ENCODE peak calls at places on chromosome 1, in six cellular contexts. C, L, B, D, G and Z are unnamed samples.

GRCh38 chr1:211607752-211608478 is 29.0 kb upstream of the SLC30A1 start:
- DNase-seq in C (no peak), L (no peak), G (no peak), B (no peak), D (no peak), Z (no peak)

GRCh38 chr1:224866940-224867339 is 62.5 kb upstream of the DNAH14 start:
- DNase-seq in G (no peak), C (no peak), L (no peak), B (no peak), D (no peak), Z (no peak)

GRCh38 chr1:60133848-60134247 is 60.3 kb upstream of the C1orf87 start:
- DNase-seq in G (no peak), D (peak; percentile 91), B (no peak), C (no peak), L (peak; percentile 92), Z (no peak)

GRCh38 chr1:30123896-30124295 is 599.5 kb downstream of the MATN1 start:
- DNase-seq in C (no peak), D (no peak), L (no peak), B (no peak), G (no peak), Z (no peak)

GRCh38 chr1:169111472-169111871 is 5.0 kb downstream of the ATP1B1 start:
- DNase-seq in B (no peak), L (no peak), D (no peak), G (no peak), C (no peak), Z (no peak)

GRCh38 chr1:92446546-92446945 is 40.2 kb downstream of the GFI1 start:
- DNase-seq in D (peak; percentile 82), G (no peak), B (no peak), L (peak; percentile 39), C (peak; percentile 42), Z (no peak)

GRCh38 chr1:42934111-42934510 is 24.6 kb downstream of the SLC2A1 start:
- DNase-seq in C (no peak), G (no peak), D (no peak), B (no peak), L (no peak), Z (no peak)

GRCh38 chr1:15459771-15460719 is 3.5 kb downstream of the CELA2A start:
- DNase-seq in D (peak; percentile 32), L (peak; percentile 52), C (peak; percentile 23), G (no peak), B (no peak), Z (peak; percentile 40)

GRCh38 chr1:174160109-174160473 is 771 bp downstream of the RABGAP1L start:
- DNase-seq in C (peak; percentile 63), L (peak; percentile 81), G (no peak), B (no peak), D (peak; percentile 50), Z (no peak)

GRCh38 chr1:209168204-209168603 is 415.3 kb upstream of the CAMK1G start:
- DNase-seq in D (peak; percentile 74), C (no peak), G (no peak), B (no peak), L (peak; percentile 22), Z (no peak)

GRCh38 chr1:56904706-56905105 is 50.1 kb downstream of the C8A start:
- DNase-seq in L (peak; percentile 21), D (peak; percentile 55), G (no peak), C (no peak), B (no peak), Z (no peak)

GRCh38 chr1:169113613-169114119 is 7.2 kb downstream of the ATP1B1 start:
- DNase-seq in B (no peak), L (peak; percentile 90), C (peak; percentile 92), G (peak; percentile 91), D (peak; percentile 98), Z (peak; percentile 71)

GRCh38 chr1:9882296-9882944 is 27.6 kb downstream of the CTNNBIP1 start:
- DNase-seq in B (no peak), C (no peak), L (no peak), G (no peak), D (no peak), Z (no peak)

GRCh38 chr1:94929816-94930215 is 2.9 kb upstream of the CNN3 start:
- DNase-seq in D (no peak), C (no peak), B (no peak), L (no peak), G (no peak), Z (no peak)

GRCh38 chr1:211356723-211357418 is 30.2 kb downstream of the TRAF5 start:
- DNase-seq in L (peak; percentile 93), D (peak; percentile 85), G (no peak), B (no peak), C (no peak), Z (no peak)

GRCh38 chr1:52658795-52659194 is 25.8 kb downstream of the SHISAL2A start:
- DNase-seq in C (peak; percentile 28), G (no peak), L (no peak), B (no peak), D (no peak), Z (peak; percentile 48)

GRCh38 chr1:100076744-100077143 is 56.0 kb downstream of the SASS6 start:
- DNase-seq in G (no peak), L (no peak), B (no peak), D (no peak), C (no peak), Z (no peak)

GRCh38 chr1:109986054-109986444 is 1.5 kb downstream of the AHCYL1 start:
- DNase-seq in C (no peak), L (no peak), B (no peak), D (no peak), G (no peak), Z (no peak)

GRCh38 chr1:109984456-109985250 is at the start of gene AHCYL1:
- DNase-seq in B (peak; percentile 99), D (peak; percentile 98), L (peak; percentile 100), C (peak; percentile 99), G (peak; percentile 94), Z (peak; percentile 98)

GRCh38 chr1:109983380-109984189 is 980 bp upstream of the AHCYL1 start:
- DNase-seq in L (no peak), C (no peak), G (no peak), B (no peak), D (no peak), Z (peak; percentile 38)

GRCh38 chr1:109984190-109984455 is 442 bp upstream of the AHCYL1 start:
- DNase-seq in D (peak; percentile 47), G (no peak), C (peak; percentile 18), B (no peak), L (peak; percentile 71), Z (no peak)

DNA sequence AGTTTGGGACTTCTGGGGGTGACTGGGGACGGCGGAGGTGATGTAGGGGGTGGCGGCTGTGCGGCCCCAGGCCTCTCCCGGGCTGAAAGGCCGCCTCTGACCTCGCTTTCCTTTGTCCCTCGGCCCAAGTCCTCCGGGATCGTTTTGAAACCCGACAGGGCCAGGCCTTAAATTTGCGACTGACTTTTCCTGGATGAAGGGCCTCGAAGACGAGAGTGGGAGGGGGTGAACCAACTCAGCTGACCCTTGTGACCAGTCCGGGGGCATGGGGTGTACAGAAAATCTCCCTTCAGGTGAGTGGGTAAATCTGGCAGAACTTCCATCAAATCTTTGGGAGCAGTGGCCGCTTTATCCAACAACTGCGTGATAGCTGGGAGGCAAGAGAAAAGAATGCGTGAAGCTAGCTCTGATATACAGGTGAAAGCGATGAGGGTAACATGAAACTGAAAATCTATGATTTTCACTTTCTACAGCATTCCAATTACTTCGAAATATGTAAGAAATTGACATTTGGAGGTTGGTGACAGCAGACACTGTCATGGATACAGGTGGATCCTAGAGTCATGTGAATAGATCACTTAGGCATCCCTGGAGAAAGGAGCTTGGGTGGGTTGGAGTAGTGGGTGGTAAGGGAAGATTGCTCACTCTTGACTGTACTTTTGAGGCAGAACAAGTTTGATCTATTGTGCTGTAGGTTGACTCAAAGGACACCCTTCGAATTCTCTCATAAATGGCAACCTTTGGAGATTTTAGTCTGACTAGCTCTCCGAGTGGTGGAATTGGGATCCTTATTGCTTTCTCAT is 887 bp downstream of the AHCYL1 start:
- DNase-seq in G (no peak), C (peak; percentile 38), L (peak; percentile 44), D (no peak), B (no peak), Z (no peak)
- H2AFZ ChIP-seq in G (no peak overlapping the region), C (peak overlapping the region; percentile 75), L (peak overlapping the region; percentile 67), D (no peak overlapping the region), B (peak overlapping the region; percentile 83), Z (peak overlapping the region; percentile 70)

GRCh38 chr1:35563166-35563565 is 5.6 kb downstream of the NCDN start:
- DNase-seq in D (no peak), B (no peak), G (no peak), L (no peak), C (no peak), Z (no peak)

GRCh38 chr1:35564037-35564883 is 6.7 kb downstream of the NCDN start:
- DNase-seq in C (peak; percentile 83), L (peak; percentile 81), D (peak; percentile 56), G (peak; percentile 58), B (peak; percentile 80), Z (peak; percentile 69)

GRCh38 chr1:35565742-35566133 is 7.4 kb upstream of the TFAP2E start:
- DNase-seq in L (no peak), D (no peak), G (no peak), C (no peak), B (no peak), Z (no peak)

GRCh38 chr1:35567947-35568558 is 5.1 kb upstream of the TFAP2E start:
- DNase-seq in B (no peak), G (no peak), C (no peak), D (no peak), L (no peak), Z (no peak)

GRCh38 chr1:35564884-35565741 is 7.5 kb downstream of the NCDN start:
- DNase-seq in L (no peak), D (no peak), G (no peak), C (no peak), B (no peak), Z (no peak)
- H3K27me3 ChIP-seq in L (no peaks in the 10 kb centered on the region), D (no peaks in the 10 kb centered on the region), G (no peaks in the 10 kb centered on the region), C (no peaks in the 10 kb centered on the region), B (no peaks in the 10 kb centered on the region), Z (no peaks in the 10 kb centered on the region)

GRCh38 chr1:182611326-182611725 is 7.1 kb upstream of the RGS16 start:
- DNase-seq in G (no peak), B (no peak), C (no peak), D (no peak), L (no peak), Z (no peak)

GRCh38 chr1:182614796-182615451 is 10.7 kb upstream of the RGS16 start:
- DNase-seq in G (no peak), C (peak; percentile 97), L (peak; percentile 96), D (peak; percentile 84), B (peak; percentile 54), Z (peak; percentile 50)

GRCh38 chr1:182608850-182609610 is 4.8 kb upstream of the RGS16 start:
- DNase-seq in G (no peak), L (peak; percentile 61), C (peak; percentile 63), B (no peak), D (peak; percentile 57), Z (no peak)

GRCh38 chr1:182610606-182611194 is 6.5 kb upstream of the RGS16 start:
- DNase-seq in L (no peak), B (no peak), C (no peak), D (no peak), G (no peak), Z (no peak)

DNA sequence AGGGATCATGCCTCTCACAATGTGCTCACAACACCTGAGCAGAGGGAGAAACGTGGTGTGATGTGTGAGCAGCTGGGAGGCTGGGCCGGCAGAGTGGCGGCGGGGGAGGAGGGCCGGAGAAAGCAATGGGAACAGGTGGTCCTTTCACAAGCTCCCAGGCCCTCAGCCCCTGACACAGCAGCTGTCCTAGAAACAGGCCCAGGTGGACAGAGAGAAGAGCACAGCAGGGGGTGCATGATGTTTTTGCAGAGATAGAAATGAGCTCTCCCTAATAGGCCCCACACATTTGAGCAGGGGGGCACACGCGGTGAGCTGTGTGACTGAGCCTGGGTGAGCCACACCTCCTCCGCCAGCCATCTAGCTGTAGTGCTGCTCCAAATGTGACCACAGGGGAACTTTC is 7.6 kb upstream of the RGS16 start:
- DNase-seq in L (no peak), C (no peak), B (peak; percentile 49), D (no peak), G (no peak), Z (no peak)
- H2AFZ ChIP-seq in L (no peak overlapping the region), C (no peak overlapping the region), B (no peak overlapping the region), D (no peak overlapping the region), G (no peak overlapping the region), Z (no peak overlapping the region)

GRCh38 chr1:17119076-17119743 is at the start of gene PADI2:
- DNase-seq in G (peak; percentile 34), L (peak; percentile 75), C (peak; percentile 72), D (peak; percentile 47), B (no peak), Z (peak; percentile 54)
- H3K27me3 ChIP-seq in G (no peaks in the 10 kb centered on the region), L (peaks cover 29% of the 10 kb centered on the region), C (peaks cover 19% of the 10 kb centered on the region), D (peaks cover 29% of the 10 kb centered on the region), B (peaks cover 24% of the 10 kb centered on the region), Z (no peaks in the 10 kb centered on the region)